ENCODE peak calls at places on chromosomes 2 and 18, in nine cellular contexts. N is left lung, O is B cell, U is fibroblast of lung, Z is dorsolateral prefrontal cortex, F is nephron progenitor cell, C is astrocyte of the cerebellum, K is osteocyte, A is Peyer's patch. B is an unnamed sample.

GRCh38 chr2:8659735-8660492 is 21.9 kb upstream of the ID2 start:
- DNase-seq in U (no peak), A (no peak), K (no peak), O (no peak), Z (no peak), F (no peak), C (no peak), N (no peak), B (no peak)

GRCh38 chr2:171598713-171599319 is 76.5 kb downstream of the CYBRD1 start:
- DNase-seq in A (peak), Z (no peak), U (peak), C (peak), O (peak), K (peak), F (peak), N (no peak), B (peak)

GRCh38 chr2:100959225-100959880 is 42.7 kb upstream of the RPL31 start:
- DNase-seq in C (no peak), K (no peak), N (no peak), Z (no peak), U (peak), F (no peak), O (no peak), A (no peak), B (no peak)

GRCh38 chr2:100588071-100588786 is 25.4 kb downstream of the PDCL3 start:
- DNase-seq in A (peak), U (peak), K (no peak), N (no peak), F (no peak), C (peak), Z (no peak), O (peak), B (peak)

GRCh38 chr2:172834881-172835280 is 99.2 kb downstream of the RAPGEF4 start:
- DNase-seq in C (no peak), A (no peak), F (no peak), O (no peak), U (no peak), Z (no peak), K (no peak), N (no peak), B (no peak)

GRCh38 chr2:170298115-170298514 is 120.2 kb downstream of the MYO3B start:
- DNase-seq in O (no peak), A (no peak), N (no peak), F (no peak), Z (no peak), C (no peak), U (no peak), K (no peak), B (peak)

GRCh38 chr2:191266201-191266600 is 21.0 kb downstream of the MYO1B start:
- DNase-seq in U (peak), O (no peak), K (no peak), A (no peak), C (peak), Z (no peak), F (no peak), N (no peak), B (no peak)

GRCh38 chr2:196534533-196534932 is 105.0 kb upstream of the CCDC150 start:
- DNase-seq in N (no peak), Z (no peak), O (no peak), K (no peak), C (no peak), A (no peak), F (no peak), U (no peak), B (no peak)

GRCh38 chr18:78670778-78671405 is 308.7 kb upstream of the SALL3 start:
- DNase-seq in F (no peak), C (no peak), A (no peak), U (no peak), O (no peak), K (no peak), N (no peak), Z (no peak), B (no peak)

GRCh38 chr2:229852565-229852964 is 69.2 kb downstream of the TRIP12 start:
- DNase-seq in C (peak), U (peak), K (no peak), O (peak), N (no peak), F (no peak), A (peak), Z (no peak), B (peak)

GRCh38 chr2:128746356-128746755 is 427.7 kb upstream of the HS6ST1 start:
- DNase-seq in K (peak), Z (no peak), F (no peak), O (no peak), U (peak), A (no peak), N (no peak), C (peak), B (no peak)

GRCh38 chr2:238859636-238860347 is 11.9 kb downstream of the TWIST2 start:
- DNase-seq in Z (no peak), K (no peak), N (no peak), U (no peak), O (no peak), F (no peak), C (no peak), A (peak), B (no peak)

GRCh38 chr18:79687806-79688205 is 8.2 kb downstream of the CTDP1 start:
- DNase-seq in C (peak), F (no peak), U (peak), O (no peak), A (peak), N (peak), Z (no peak), K (no peak), B (no peak)

GRCh38 chr2:165401285-165401852 is 68.1 kb upstream of the CSRNP3 start:
- DNase-seq in O (no peak), F (peak), U (peak), N (no peak), A (no peak), K (no peak), Z (no peak), C (peak), B (peak)

GRCh38 chr2:208984376-208985100 is 439.3 kb upstream of the MAP2 start:
- DNase-seq in N (no peak), C (peak), F (no peak), A (no peak), U (peak), O (no peak), K (no peak), Z (no peak), B (no peak)

GRCh38 chr18:23135679-23136325 is 517 bp downstream of the CABLES1 start:
- DNase-seq in U (peak), O (no peak), Z (peak), N (peak), C (no peak), K (no peak), A (peak), F (peak), B (peak)

GRCh38 chr2:158319269-158319668 is 137.3 kb downstream of the CCDC148 start:
- DNase-seq in K (no peak), F (no peak), N (no peak), A (no peak), U (no peak), C (no peak), O (no peak), Z (no peak), B (no peak)

GRCh38 chr2:28436525-28437051 is 43.9 kb downstream of the FOSL2 start:
- DNase-seq in O (no peak), K (no peak), A (peak), C (no peak), U (no peak), N (no peak), Z (no peak), F (no peak), B (no peak)

GRCh38 chr18:38427234-38427633 is 861.6 kb upstream of the CELF4 start:
- DNase-seq in K (no peak), N (no peak), F (no peak), O (no peak), U (no peak), Z (peak), A (no peak), C (no peak), B (no peak)

GRCh38 chr2:233100192-233100998 is 40.3 kb downstream of the INPP5D start:
- DNase-seq in U (no peak), Z (no peak), N (no peak), C (no peak), F (no peak), O (peak), K (no peak), A (peak), B (peak)

GRCh38 chr2:64650722-64651338 is 2.9 kb downstream of the SERTAD2 start:
- DNase-seq in A (peak), K (no peak), F (no peak), O (no peak), C (no peak), U (no peak), Z (no peak), N (no peak), B (no peak)

GRCh38 chr2:155310589-155310988 is 612.1 kb downstream of the KCNJ3 start:
- DNase-seq in N (no peak), U (peak), F (no peak), Z (no peak), K (no peak), C (peak), O (no peak), A (no peak), B (no peak)

DNA sequence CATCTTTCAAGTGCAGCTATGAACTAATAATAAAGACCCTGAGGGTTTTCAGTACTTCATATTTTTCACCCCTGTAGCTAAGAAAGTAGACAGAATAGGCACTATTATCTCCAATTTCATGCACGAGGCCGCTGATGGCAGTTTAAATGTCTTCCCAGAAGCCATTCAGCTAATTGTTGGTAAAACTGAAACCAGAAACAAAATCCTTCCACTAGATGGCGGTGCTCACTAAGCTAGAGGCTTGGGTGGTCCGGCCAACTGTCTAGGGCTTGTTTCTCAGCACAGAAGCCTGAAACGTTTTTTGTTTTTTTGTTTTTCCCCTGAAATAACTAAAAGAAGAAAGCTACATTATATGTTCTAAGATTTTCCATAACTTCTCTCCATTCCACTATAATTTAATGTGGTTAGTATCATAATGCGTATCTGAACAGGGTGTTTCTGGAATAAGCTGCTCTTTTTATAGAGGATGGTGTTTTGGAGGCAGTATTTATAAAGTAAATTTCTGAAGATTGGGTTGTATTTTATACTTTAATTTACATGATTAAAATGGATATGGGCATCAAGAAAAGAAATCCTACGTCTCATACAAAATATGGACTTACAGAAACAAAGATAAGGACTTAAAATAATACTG is 159.4 kb downstream of the PIK3C3 start:
- DNase-seq in C (peak), O (peak), A (peak), N (no peak), K (no peak), F (peak), U (peak), Z (peak), B (peak)
- TF ChIP-seq CTCF in C (peak), O (peak), A (peak), N (peak), K (peak), F (peak), U (peak), Z (peak), B (peak)

GRCh38 chr18:711693-712400 is 583 bp downstream of the ENOSF1 start:
- DNase-seq in F (peak), A (peak), Z (peak), U (peak), N (peak), K (peak), O (peak), C (peak), B (peak)
- TF ChIP-seq CTCF in F (no peak), A (no peak), Z (peak), U (no peak), N (no peak), K (no peak), O (no peak), C (no peak), B (peak)

GRCh38 chr2:193074933-193075332 is 880.2 kb upstream of the TMEFF2 start:
- DNase-seq in C (no peak), F (no peak), K (no peak), A (no peak), O (no peak), U (no peak), Z (no peak), N (no peak), B (no peak)
- TF ChIP-seq CTCF in C (no peak), F (no peak), K (no peak), A (no peak), O (no peak), U (no peak), Z (no peak), N (no peak), B (no peak)

DNA sequence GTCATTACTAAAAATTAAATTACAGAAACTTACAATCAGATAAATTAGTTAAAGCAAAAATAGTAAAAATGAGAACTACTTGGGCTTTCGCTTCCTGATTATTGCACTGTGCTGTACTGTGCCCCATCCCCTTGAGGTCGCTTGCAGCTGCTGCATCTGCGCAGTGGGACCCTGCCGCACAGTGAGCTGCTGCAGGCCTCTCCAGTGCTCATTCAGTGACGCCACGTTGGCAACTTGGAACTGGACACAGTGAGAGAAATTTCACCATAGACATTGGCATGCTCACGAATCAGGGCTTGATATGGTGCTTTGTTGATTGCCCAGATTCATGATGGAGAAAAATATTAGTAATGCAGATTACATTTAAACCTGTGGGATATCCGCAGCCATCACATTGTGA is 290.8 kb upstream of the MYT1L start:
- DNase-seq in U (no peak), K (no peak), N (no peak), A (no peak), O (no peak), C (no peak), F (no peak), Z (no peak), B (no peak)
- TF ChIP-seq CTCF in U (no peak), K (no peak), N (no peak), A (no peak), O (no peak), C (no peak), F (no peak), Z (no peak), B (no peak)

GRCh38 chr2:154195644-154196221 is 324.0 kb downstream of the GALNT13 start:
- DNase-seq in Z (no peak), U (no peak), C (no peak), O (no peak), K (no peak), F (no peak), N (no peak), A (no peak), B (no peak)
- TF ChIP-seq CTCF in Z (no peak), U (no peak), C (no peak), O (no peak), K (no peak), F (no peak), N (no peak), A (no peak), B (no peak)

GRCh38 chr2:127526142-127526939 is at the start of gene IWS1:
- DNase-seq in O (peak), U (peak), N (peak), F (peak), Z (peak), A (peak), C (peak), K (peak), B (peak)

GRCh38 chr2:127520424-127520823 is 5.9 kb downstream of the IWS1 start:
- DNase-seq in U (no peak), N (no peak), K (no peak), C (no peak), A (no peak), O (no peak), Z (no peak), F (no peak), B (no peak)

GRCh38 chr2:127526940-127527804 is 883 bp upstream of the IWS1 start:
- DNase-seq in A (no peak), N (no peak), F (no peak), C (no peak), O (no peak), U (no peak), Z (no peak), K (no peak), B (no peak)

GRCh38 chr2:127525692-127526141 is 572 bp downstream of the IWS1 start:
- DNase-seq in U (peak), C (peak), N (no peak), O (no peak), F (peak), Z (no peak), A (no peak), K (no peak), B (no peak)

GRCh38 chr2:127523269-127523930 is 2.9 kb downstream of the IWS1 start:
- DNase-seq in N (no peak), K (no peak), O (no peak), U (no peak), Z (no peak), F (no peak), C (no peak), A (no peak), B (no peak)
- TF ChIP-seq CTCF in N (no peak), K (no peak), O (no peak), U (no peak), Z (no peak), F (no peak), C (no peak), A (no peak), B (no peak)

DNA sequence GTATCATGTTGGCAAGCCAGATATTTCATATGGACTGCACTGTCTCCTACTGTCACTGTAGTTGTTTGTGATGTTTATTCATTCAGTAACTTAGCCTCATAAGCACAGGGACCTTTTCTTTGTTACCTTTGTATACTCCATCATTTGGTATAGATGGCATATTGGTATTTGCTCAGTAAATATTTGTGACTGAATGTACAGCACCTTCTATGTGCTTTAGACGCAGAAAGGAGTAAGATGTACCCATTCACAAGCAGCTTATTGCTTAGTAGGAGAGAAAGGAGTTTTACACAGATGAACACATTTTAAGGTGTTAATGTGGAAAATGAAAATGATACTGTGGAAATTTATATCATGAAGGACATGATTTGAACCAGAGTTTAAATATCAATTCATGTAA is 12.0 kb downstream of the EPC2 start:
- DNase-seq in A (no peak), Z (no peak), O (no peak), U (no peak), K (no peak), N (no peak), F (no peak), C (no peak), B (no peak)
- TF ChIP-seq CTCF in A (no peak), Z (no peak), O (no peak), U (no peak), K (no peak), N (no peak), F (no peak), C (no peak), B (no peak)

DNA sequence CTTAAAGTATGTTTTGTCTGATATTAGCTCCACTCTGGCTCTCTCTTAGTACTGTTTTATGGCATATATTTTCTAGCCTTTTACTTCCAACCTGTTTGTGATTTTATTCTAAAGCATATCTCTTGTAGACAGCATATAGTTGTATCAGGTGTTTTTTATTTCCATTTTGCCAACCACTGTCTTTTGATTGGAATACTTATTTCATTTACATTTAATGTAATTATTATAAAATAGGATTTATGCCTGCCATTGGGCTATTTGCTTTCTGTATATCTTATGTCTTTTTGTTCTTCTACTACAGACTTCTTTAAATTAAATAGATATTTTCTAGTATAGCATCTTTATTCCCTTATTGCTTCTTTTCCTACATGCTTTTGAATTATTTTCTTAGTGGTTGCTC is 67.3 kb downstream of the LRRC30 start:
- DNase-seq in U (no peak), A (no peak), Z (no peak), K (no peak), N (no peak), F (no peak), O (no peak), C (no peak), B (no peak)
- TF ChIP-seq CTCF in U (no peak), A (no peak), Z (no peak), K (no peak), N (no peak), F (no peak), O (no peak), C (no peak), B (no peak)

GRCh38 chr2:178997477-178997876 is 52.5 kb downstream of the CCDC141 start:
- DNase-seq in K (no peak), C (no peak), O (no peak), N (no peak), A (no peak), Z (no peak), F (no peak), U (no peak), B (no peak)
- TF ChIP-seq CTCF in K (no peak), C (no peak), O (no peak), N (no peak), A (no peak), Z (no peak), F (no peak), U (no peak), B (no peak)

B was measured in GM10248.